ENCODE peak calls at places on chromosome 5, in seven cellular contexts. One of them, this sample, is unnamed.

GRCh38 chr5:40797273-40798011 is 732 bp downstream of the PRKAA1 start:
- DNase-seq in NCI-H1417: peak; percentile 92
- DNase-seq in COR-L47: peak; percentile 69
- DNase-seq in HFFc6: peak; percentile 52
- DNase-seq in EL: peak; percentile 85
- DNase-seq in mucosa of descending colon: peak; percentile 89
- DNase-seq in activated naive CD4-positive, alpha-beta T cell: peak; percentile 54
- DNase-seq in this sample: peak; percentile 86

GRCh38 chr5:72523960-72524582 is 16.9 kb upstream of the ZNF366 start:
- DNase-seq in NCI-H1417: no peak
- DNase-seq in COR-L47: peak; percentile 3
- DNase-seq in HFFc6: peak; percentile 71
- DNase-seq in EL: peak; percentile 81
- DNase-seq in mucosa of descending colon: no peak
- DNase-seq in activated naive CD4-positive, alpha-beta T cell: no peak
- DNase-seq in this sample: no peak

GRCh38 chr5:6410421-6410820 is 32.1 kb upstream of the MED10 start:
- DNase-seq in NCI-H1417: no peak
- DNase-seq in COR-L47: no peak
- DNase-seq in HFFc6: no peak
- DNase-seq in EL: no peak
- DNase-seq in mucosa of descending colon: no peak
- DNase-seq in activated naive CD4-positive, alpha-beta T cell: no peak
- DNase-seq in this sample: no peak

GRCh38 chr5:148687427-148687826 is 33.1 kb upstream of the HTR4 start:
- DNase-seq in NCI-H1417: no peak
- DNase-seq in COR-L47: no peak
- DNase-seq in HFFc6: peak; percentile 24
- DNase-seq in EL: peak; percentile 26
- DNase-seq in mucosa of descending colon: peak; percentile 26
- DNase-seq in activated naive CD4-positive, alpha-beta T cell: no peak
- DNase-seq in this sample: peak; percentile 30

GRCh38 chr5:115571441-115571878 is 26.9 kb upstream of the FEM1C start:
- DNase-seq in NCI-H1417: no peak
- DNase-seq in COR-L47: peak; percentile 7
- DNase-seq in HFFc6: no peak
- DNase-seq in EL: no peak
- DNase-seq in mucosa of descending colon: no peak
- DNase-seq in activated naive CD4-positive, alpha-beta T cell: no peak
- DNase-seq in this sample: no peak

GRCh38 chr5:12023614-12024241 is 119.5 kb upstream of the CTNND2 start:
- DNase-seq in NCI-H1417: peak; percentile 35
- DNase-seq in COR-L47: peak; percentile 20
- DNase-seq in HFFc6: peak; percentile 20
- DNase-seq in EL: peak; percentile 14
- DNase-seq in mucosa of descending colon: no peak
- DNase-seq in activated naive CD4-positive, alpha-beta T cell: no peak
- DNase-seq in this sample: no peak

GRCh38 chr5:177116631-177117373 is 16.8 kb upstream of the NSD1 start:
- DNase-seq in NCI-H1417: no peak
- DNase-seq in COR-L47: no peak
- DNase-seq in HFFc6: peak; percentile 38
- DNase-seq in EL: peak; percentile 53
- DNase-seq in mucosa of descending colon: peak; percentile 82
- DNase-seq in activated naive CD4-positive, alpha-beta T cell: peak; percentile 58
- DNase-seq in this sample: peak; percentile 63

GRCh38 chr5:132766020-132766805 is 10.8 kb downstream of the SEPTIN8 start:
- DNase-seq in NCI-H1417: no peak
- DNase-seq in COR-L47: no peak
- DNase-seq in HFFc6: no peak
- DNase-seq in EL: no peak
- DNase-seq in mucosa of descending colon: no peak
- DNase-seq in activated naive CD4-positive, alpha-beta T cell: no peak
- DNase-seq in this sample: no peak

GRCh38 chr5:150945501-150945900 is 40.7 kb upstream of the ZNF300 start:
- DNase-seq in NCI-H1417: no peak
- DNase-seq in COR-L47: no peak
- DNase-seq in HFFc6: no peak
- DNase-seq in EL: peak; percentile 4
- DNase-seq in mucosa of descending colon: no peak
- DNase-seq in activated naive CD4-positive, alpha-beta T cell: no peak
- DNase-seq in this sample: no peak

GRCh38 chr5:59756373-59757035 is 137.0 kb downstream of the PDE4D start:
- DNase-seq in NCI-H1417: no peak
- DNase-seq in COR-L47: no peak
- DNase-seq in HFFc6: no peak
- DNase-seq in EL: no peak
- DNase-seq in mucosa of descending colon: no peak
- DNase-seq in activated naive CD4-positive, alpha-beta T cell: no peak
- DNase-seq in this sample: no peak

GRCh38 chr5:173327948-173328895 is at the start of gene STC2:
- DNase-seq in NCI-H1417: peak; percentile 76
- DNase-seq in COR-L47: peak; percentile 89
- DNase-seq in HFFc6: peak; percentile 93
- DNase-seq in EL: peak; percentile 97
- DNase-seq in mucosa of descending colon: peak; percentile 41
- DNase-seq in activated naive CD4-positive, alpha-beta T cell: no peak
- DNase-seq in this sample: peak; percentile 99

GRCh38 chr5:40717281-40717680 is 37.6 kb downstream of the PTGER4 start:
- DNase-seq in NCI-H1417: no peak
- DNase-seq in COR-L47: no peak
- DNase-seq in HFFc6: peak; percentile 57
- DNase-seq in EL: peak; percentile 27
- DNase-seq in mucosa of descending colon: no peak
- DNase-seq in activated naive CD4-positive, alpha-beta T cell: no peak
- DNase-seq in this sample: peak; percentile 23

GRCh38 chr5:57408714-57409113 is 73.9 kb downstream of the ACTBL2 start:
- DNase-seq in NCI-H1417: no peak
- DNase-seq in COR-L47: no peak
- DNase-seq in HFFc6: peak; percentile 2
- DNase-seq in EL: no peak
- DNase-seq in mucosa of descending colon: no peak
- DNase-seq in activated naive CD4-positive, alpha-beta T cell: no peak
- DNase-seq in this sample: no peak

GRCh38 chr5:136802382-136802781 is 437.0 kb upstream of the TRPC7 start:
- DNase-seq in NCI-H1417: peak; percentile 1
- DNase-seq in COR-L47: no peak
- DNase-seq in HFFc6: peak; percentile 25
- DNase-seq in EL: peak; percentile 31
- DNase-seq in mucosa of descending colon: no peak
- DNase-seq in activated naive CD4-positive, alpha-beta T cell: no peak
- DNase-seq in this sample: no peak

GRCh38 chr5:10106806-10107205 is 142.9 kb downstream of the ATPSCKMT start:
- DNase-seq in NCI-H1417: no peak
- DNase-seq in COR-L47: no peak
- DNase-seq in HFFc6: peak; percentile 16
- DNase-seq in EL: no peak
- DNase-seq in mucosa of descending colon: no peak
- DNase-seq in activated naive CD4-positive, alpha-beta T cell: no peak
- DNase-seq in this sample: no peak

GRCh38 chr5:179614745-179615144 is 8.7 kb downstream of the HNRNPH1 start:
- DNase-seq in NCI-H1417: no peak
- DNase-seq in COR-L47: no peak
- DNase-seq in HFFc6: no peak
- DNase-seq in EL: no peak
- DNase-seq in mucosa of descending colon: no peak
- DNase-seq in activated naive CD4-positive, alpha-beta T cell: no peak
- DNase-seq in this sample: no peak

GRCh38 chr5:157155297-157155696 is 10.8 kb downstream of the GARIN3 start:
- DNase-seq in NCI-H1417: no peak
- DNase-seq in COR-L47: no peak
- DNase-seq in HFFc6: no peak
- DNase-seq in EL: no peak
- DNase-seq in mucosa of descending colon: no peak
- DNase-seq in activated naive CD4-positive, alpha-beta T cell: no peak
- DNase-seq in this sample: no peak

GRCh38 chr5:54742417-54742889 is 224.9 kb downstream of the SNX18 start:
- DNase-seq in NCI-H1417: no peak
- DNase-seq in COR-L47: no peak
- DNase-seq in HFFc6: peak; percentile 80
- DNase-seq in EL: peak; percentile 90
- DNase-seq in mucosa of descending colon: peak; percentile 30
- DNase-seq in activated naive CD4-positive, alpha-beta T cell: no peak
- DNase-seq in this sample: peak; percentile 70

GRCh38 chr5:150464554-150465012 is 15.0 kb upstream of the RPS14 start:
- DNase-seq in NCI-H1417: no peak
- DNase-seq in COR-L47: no peak
- DNase-seq in HFFc6: no peak
- DNase-seq in EL: no peak
- DNase-seq in mucosa of descending colon: no peak
- DNase-seq in activated naive CD4-positive, alpha-beta T cell: no peak
- DNase-seq in this sample: peak; percentile 88

GRCh38 chr5:157998021-157998504 is 139.1 kb upstream of the CLINT1 start:
- DNase-seq in NCI-H1417: no peak
- DNase-seq in COR-L47: no peak
- DNase-seq in HFFc6: no peak
- DNase-seq in EL: peak; percentile 42
- DNase-seq in mucosa of descending colon: no peak
- DNase-seq in activated naive CD4-positive, alpha-beta T cell: no peak
- DNase-seq in this sample: peak; percentile 29

GRCh38 chr5:133241179-133241728 is 189.4 kb downstream of the HSPA4 start:
- DNase-seq in NCI-H1417: no peak
- DNase-seq in COR-L47: no peak
- DNase-seq in HFFc6: no peak
- DNase-seq in EL: no peak
- DNase-seq in mucosa of descending colon: no peak
- DNase-seq in activated naive CD4-positive, alpha-beta T cell: no peak
- DNase-seq in this sample: no peak

GRCh38 chr5:178496661-178497060 is 93.5 kb downstream of the COL23A1 start:
- DNase-seq in NCI-H1417: no peak
- DNase-seq in COR-L47: no peak
- DNase-seq in HFFc6: no peak
- DNase-seq in EL: peak; percentile 22
- DNase-seq in mucosa of descending colon: no peak
- DNase-seq in activated naive CD4-positive, alpha-beta T cell: no peak
- DNase-seq in this sample: peak; percentile 65

GRCh38 chr5:150163547-150164059 is 3.0 kb upstream of the CDX1 start:
- DNase-seq in NCI-H1417: no peak
- DNase-seq in COR-L47: no peak
- DNase-seq in HFFc6: no peak
- DNase-seq in EL: no peak
- DNase-seq in mucosa of descending colon: peak; percentile 85
- DNase-seq in activated naive CD4-positive, alpha-beta T cell: no peak
- DNase-seq in this sample: peak; percentile 97

GRCh38 chr5:143229896-143230675 is 173.4 kb downstream of the NR3C1 start:
- DNase-seq in NCI-H1417: peak; percentile 34
- DNase-seq in COR-L47: no peak
- DNase-seq in HFFc6: no peak
- DNase-seq in EL: no peak
- DNase-seq in mucosa of descending colon: no peak
- DNase-seq in activated naive CD4-positive, alpha-beta T cell: no peak
- DNase-seq in this sample: no peak

GRCh38 chr5:40037703-40038102 is 612.9 kb upstream of the DAB2 start:
- DNase-seq in NCI-H1417: no peak
- DNase-seq in COR-L47: no peak
- DNase-seq in HFFc6: no peak
- DNase-seq in EL: no peak
- DNase-seq in mucosa of descending colon: no peak
- DNase-seq in activated naive CD4-positive, alpha-beta T cell: no peak
- DNase-seq in this sample: no peak

GRCh38 chr5:1480217-1480616 is 35.0 kb upstream of the SLC6A3 start:
- DNase-seq in NCI-H1417: no peak
- DNase-seq in COR-L47: no peak
- DNase-seq in HFFc6: no peak
- DNase-seq in EL: no peak
- DNase-seq in mucosa of descending colon: peak; percentile 45
- DNase-seq in activated naive CD4-positive, alpha-beta T cell: no peak
- DNase-seq in this sample: no peak

GRCh38 chr5:170277953-170278352 is 19.6 kb downstream of the LCP2 start:
- DNase-seq in NCI-H1417: no peak
- DNase-seq in COR-L47: no peak
- DNase-seq in HFFc6: no peak
- DNase-seq in EL: no peak
- DNase-seq in mucosa of descending colon: no peak
- DNase-seq in activated naive CD4-positive, alpha-beta T cell: no peak
- DNase-seq in this sample: no peak

GRCh38 chr5:132281856-132282614 is 12.2 kb upstream of the SLC22A4 start:
- DNase-seq in NCI-H1417: no peak
- DNase-seq in COR-L47: no peak
- DNase-seq in HFFc6: no peak
- DNase-seq in EL: no peak
- DNase-seq in mucosa of descending colon: no peak
- DNase-seq in activated naive CD4-positive, alpha-beta T cell: no peak
- DNase-seq in this sample: no peak

GRCh38 chr5:126015244-126016054 is 407.8 kb upstream of the GRAMD2B start:
- DNase-seq in NCI-H1417: peak; percentile 66
- DNase-seq in COR-L47: no peak
- DNase-seq in HFFc6: no peak
- DNase-seq in EL: peak; percentile 24
- DNase-seq in mucosa of descending colon: no peak
- DNase-seq in activated naive CD4-positive, alpha-beta T cell: no peak
- DNase-seq in this sample: peak; percentile 21

GRCh38 chr5:78574157-78574673 is 74.4 kb downstream of the LHFPL2 start:
- DNase-seq in NCI-H1417: no peak
- DNase-seq in COR-L47: no peak
- DNase-seq in HFFc6: no peak
- DNase-seq in EL: peak; percentile 25
- DNase-seq in mucosa of descending colon: no peak
- DNase-seq in activated naive CD4-positive, alpha-beta T cell: no peak
- DNase-seq in this sample: no peak

GRCh38 chr5:71782771-71783770 is 64.0 kb downstream of the CARTPT start:
- DNase-seq in NCI-H1417: peak; percentile 77
- DNase-seq in COR-L47: peak; percentile 88
- DNase-seq in HFFc6: peak; percentile 65
- DNase-seq in EL: peak; percentile 79
- DNase-seq in mucosa of descending colon: peak; percentile 78
- DNase-seq in activated naive CD4-positive, alpha-beta T cell: no peak
- DNase-seq in this sample: peak; percentile 73